ENCODE peak calls at places on chromosomes 5 and 9, in six cellular contexts. H is transverse colon, T is upper lobe of right lung, I is Peyer's patch, M is left ventricle myocardium inferior, P is heart left ventricle. U is an unnamed sample.

GRCh38 chr9:69919461-69920061 is 98.9 kb downstream of the CFAP95 start:
- DNase-seq in H (no peak), T (no peak), I (no peak), M (no peak), P (no peak), U (no peak)

GRCh38 chr9:92989561-92989960 is 42.2 kb downstream of the FGD3 start:
- DNase-seq in H (no peak), T (no peak), I (no peak), M (no peak), P (no peak), U (no peak)

GRCh38 chr5:108421713-108422112 is 39.8 kb upstream of the FBXL17 start:
- DNase-seq in H (no peak), T (no peak), I (no peak), M (no peak), P (no peak), U (no peak)

GRCh38 chr9:16321461-16322119 is 548.9 kb downstream of the BNC2 start:
- DNase-seq in H (no peak), T (no peak), I (no peak), M (no peak), P (peak; percentile 50), U (no peak)

GRCh38 chr9:18896531-18897179 is 136.4 kb downstream of the SAXO1 start:
- DNase-seq in H (no peak), T (no peak), I (no peak), M (no peak), P (no peak), U (no peak)

GRCh38 chr9:3868012-3868411 is 342.2 kb upstream of the RFX3 start:
- DNase-seq in H (no peak), T (no peak), I (no peak), M (no peak), P (no peak), U (no peak)

GRCh38 chr9:19102181-19102630 is 498 bp downstream of the HAUS6 start:
- DNase-seq in H (peak; percentile 17), T (peak; percentile 71), I (peak; percentile 24), M (no peak), P (peak; percentile 34), U (no peak)

GRCh38 chr9:125747053-125747764 is at the start of gene PBX3:
- DNase-seq in H (peak; percentile 54), T (peak; percentile 83), I (peak; percentile 50), M (peak; percentile 62), P (peak; percentile 53), U (no peak)

GRCh38 chr9:69900406-69900805 is 79.8 kb downstream of the CFAP95 start:
- DNase-seq in H (no peak), T (no peak), I (no peak), M (no peak), P (no peak), U (no peak)

GRCh38 chr9:35258665-35259474 is 97.1 kb downstream of the UNC13B start:
- DNase-seq in H (peak; percentile 79), T (peak; percentile 77), I (peak; percentile 39), M (peak; percentile 70), P (peak; percentile 62), U (no peak)

GRCh38 chr9:137705906-137706305 is 87.1 kb downstream of the EHMT1 start:
- DNase-seq in H (no peak), T (no peak), I (no peak), M (no peak), P (no peak), U (no peak)

GRCh38 chr5:113748403-113748802 is 234.9 kb downstream of the YTHDC2 start:
- DNase-seq in H (no peak), T (no peak), I (no peak), M (no peak), P (no peak), U (no peak)

GRCh38 chr5:165928971-165929370 is 2362.5 kb upstream of the WWC1 start:
- DNase-seq in H (no peak), T (no peak), I (no peak), M (no peak), P (no peak), U (no peak)

GRCh38 chr5:75006821-75007536 is 45.4 kb downstream of the GCNT4 start:
- DNase-seq in H (no peak), T (no peak), I (no peak), M (no peak), P (no peak), U (no peak)

GRCh38 chr5:53369681-53370080 is 110.7 kb upstream of the FST start:
- DNase-seq in H (no peak), T (no peak), I (no peak), M (no peak), P (no peak), U (no peak)

GRCh38 chr5:163913548-163913947 is 408.1 kb downstream of the MAT2B start:
- DNase-seq in H (no peak), T (no peak), I (no peak), M (no peak), P (no peak), U (no peak)

GRCh38 chr9:77402286-77402685 is 225.0 kb downstream of the VPS13A start:
- DNase-seq in H (no peak), T (no peak), I (no peak), M (no peak), P (no peak), U (no peak)

GRCh38 chr9:77399964-77400363 is 222.6 kb downstream of the VPS13A start:
- DNase-seq in H (no peak), T (no peak), I (no peak), M (no peak), P (no peak), U (no peak)

GRCh38 chr9:77403244-77403643 is 225.9 kb downstream of the VPS13A start:
- DNase-seq in H (no peak), T (no peak), I (no peak), M (no peak), P (no peak), U (no peak)
- TF ChIP-seq CTCF in H (no peak), T (no peak), I (no peak), M (no peak), P (no peak), U (no peak)

GRCh38 chr5:76808142-76808691 is 10.6 kb upstream of the F2RL1 start:
- DNase-seq in H (no peak), T (no peak), I (no peak), M (no peak), P (no peak), U (no peak)
- H3K27ac ChIP-seq in H (no peak overlapping the region), T (no peak overlapping the region), I (no peak overlapping the region), M (no peak overlapping the region), P (no peak overlapping the region), U (peak overlapping the region; percentile 66)

GRCh38 chr5:94326579-94326978 is 291.8 kb downstream of the KIAA0825 start:
- DNase-seq in H (no peak), T (no peak), I (no peak), M (no peak), P (no peak), U (no peak)
- TF ChIP-seq CTCF in H (no peak), T (no peak), I (no peak), M (no peak), P (no peak), U (no peak)

DNA sequence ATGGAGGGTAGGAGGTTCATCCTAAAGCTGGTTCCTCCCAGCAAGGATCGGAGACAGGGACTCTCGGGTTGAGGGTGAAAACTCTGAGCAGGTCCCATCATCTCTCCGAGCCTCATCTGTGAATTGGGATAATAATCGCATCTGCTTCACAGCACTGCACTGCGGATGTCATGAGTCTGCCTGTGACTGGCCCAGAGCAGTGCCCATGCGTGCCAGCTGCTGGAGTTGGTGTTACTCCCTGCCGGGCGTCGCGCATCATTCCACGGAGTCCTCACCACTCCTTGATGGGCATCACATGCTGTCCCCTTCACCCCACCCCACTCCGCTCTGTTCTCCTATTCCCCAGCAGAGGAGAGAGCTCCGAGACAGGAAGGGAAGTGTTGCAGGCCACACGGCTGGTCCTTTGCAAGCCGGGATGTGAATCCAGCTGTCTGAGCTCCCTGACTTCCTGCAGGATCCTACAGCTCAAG is 35.1 kb upstream of the ORM1 start:
- DNase-seq in H (no peak), T (no peak), I (no peak), M (peak; percentile 12), P (peak; percentile 24), U (peak; percentile 49)
- H3K27ac ChIP-seq in H (no peak overlapping the region), T (no peak overlapping the region), I (no peak overlapping the region), M (no peak overlapping the region), P (no peak overlapping the region), U (peak overlapping the region; percentile 56)